ENCODE peak calls at places on chromosomes 7 and 10, in four cellular contexts. E is AG09309, C is AG04450, J is H9. P is an unnamed sample.

GRCh38 chr7:3585826-3586225 is 284.8 kb downstream of the SDK1 start:
- DNase-seq in E (no peak), C (no peak), J (no peak), P (no peak)

GRCh38 chr7:42566981-42567510 is 330.0 kb upstream of the GLI3 start:
- DNase-seq in C (no peak), J (no peak), E (no peak), P (no peak)

GRCh38 chr10:56605043-56605442 is 244.0 kb upstream of the ZWINT start:
- DNase-seq in E (no peak), J (peak; percentile 58), C (no peak), P (no peak)

GRCh38 chr7:135925205-135925604 is 52.0 kb downstream of the MTPN start:
- DNase-seq in C (no peak), E (no peak), J (no peak), P (no peak)

GRCh38 chr7:153835104-153835503 is 217.1 kb upstream of the DPP6 start:
- DNase-seq in E (no peak), J (no peak), C (no peak), P (no peak)

GRCh38 chr7:150803161-150803860 is 2.7 kb downstream of the TMEM176A start:
- DNase-seq in E (no peak), J (no peak), C (no peak), P (no peak)

GRCh38 chr10:95279042-95279820 is 11.6 kb downstream of the PDLIM1 start:
- DNase-seq in C (no peak), E (no peak), J (no peak), P (no peak)

GRCh38 chr7:42691030-42691639 is 220.7 kb downstream of the C7orf25 start:
- DNase-seq in C (no peak), J (peak; percentile 61), E (peak; percentile 7), P (no peak)

GRCh38 chr7:138889982-138890381 is 91.2 kb downstream of the KIAA1549 start:
- DNase-seq in E (no peak), J (no peak), C (no peak), P (no peak)

GRCh38 chr7:132709971-132710567 is 133.8 kb upstream of the PLXNA4 start:
- DNase-seq in J (no peak), E (no peak), C (peak; percentile 4), P (no peak)

GRCh38 chr7:100189061-100189460 is 11.3 kb downstream of the STAG3 start:
- DNase-seq in J (no peak), C (no peak), E (no peak), P (no peak)

GRCh38 chr10:74681917-74682627 is 144.3 kb upstream of the KAT6B start:
- DNase-seq in C (no peak), E (no peak), J (no peak), P (no peak)

GRCh38 chr7:133815677-133816210 is 311.4 kb upstream of the LRGUK start:
- DNase-seq in E (no peak), C (peak; percentile 20), J (no peak), P (no peak)

DNA sequence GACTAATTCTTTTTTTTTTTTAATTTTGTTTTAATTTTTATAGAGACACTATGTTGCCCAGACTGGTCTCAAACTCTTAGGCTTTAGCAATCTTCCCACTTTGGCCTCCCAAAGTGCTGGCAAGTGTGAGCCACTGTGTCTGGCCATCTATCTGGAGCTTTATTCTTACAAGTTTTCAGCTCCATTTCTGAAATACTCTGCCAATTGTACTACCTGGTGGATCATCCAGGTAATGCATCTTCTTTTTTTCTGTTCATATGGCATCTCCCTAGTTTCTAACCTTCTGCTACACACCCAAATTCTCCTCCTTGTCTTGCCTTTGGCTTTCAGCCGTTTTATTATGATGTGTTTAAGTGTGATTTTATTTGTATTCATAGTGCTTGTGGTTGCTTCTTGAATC is 40.2 kb downstream of the ZNF365 start:
- DNase-seq in J (no peak), E (no peak), C (no peak), P (no peak)
- TF ChIP-seq CTCF in J (no peak), E (no peak), C (peak; percentile 20), P (peak; percentile 48)

GRCh38 chr7:122455108-122455507 is 150.6 kb upstream of the FEZF1 start:
- DNase-seq in J (no peak), E (no peak), C (no peak), P (no peak)

GRCh38 chr7:122460936-122461335 is 156.4 kb upstream of the FEZF1 start:
- DNase-seq in C (no peak), E (no peak), J (no peak), P (no peak)

GRCh38 chr7:122453432-122453831 is 148.9 kb upstream of the FEZF1 start:
- DNase-seq in J (no peak), E (no peak), C (no peak), P (no peak)

GRCh38 chr7:122457325-122457724 is 152.8 kb upstream of the FEZF1 start:
- DNase-seq in E (no peak), J (no peak), C (no peak), P (no peak)

GRCh38 chr7:122457969-122458368 is 153.4 kb upstream of the FEZF1 start:
- DNase-seq in C (no peak), E (no peak), J (no peak), P (no peak)
- TF ChIP-seq CTCF in C (no peak), E (no peak), J (peak; percentile 48), P (no peak)

GRCh38 chr10:131657985-131658330 is 242.8 kb upstream of the PPP2R2D start:
- DNase-seq in C (no peak), E (no peak), J (peak; percentile 14), P (peak; percentile 20)
- TF ChIP-seq CTCF in C (no peak), E (no peak), J (no peak), P (no peak)

DNA sequence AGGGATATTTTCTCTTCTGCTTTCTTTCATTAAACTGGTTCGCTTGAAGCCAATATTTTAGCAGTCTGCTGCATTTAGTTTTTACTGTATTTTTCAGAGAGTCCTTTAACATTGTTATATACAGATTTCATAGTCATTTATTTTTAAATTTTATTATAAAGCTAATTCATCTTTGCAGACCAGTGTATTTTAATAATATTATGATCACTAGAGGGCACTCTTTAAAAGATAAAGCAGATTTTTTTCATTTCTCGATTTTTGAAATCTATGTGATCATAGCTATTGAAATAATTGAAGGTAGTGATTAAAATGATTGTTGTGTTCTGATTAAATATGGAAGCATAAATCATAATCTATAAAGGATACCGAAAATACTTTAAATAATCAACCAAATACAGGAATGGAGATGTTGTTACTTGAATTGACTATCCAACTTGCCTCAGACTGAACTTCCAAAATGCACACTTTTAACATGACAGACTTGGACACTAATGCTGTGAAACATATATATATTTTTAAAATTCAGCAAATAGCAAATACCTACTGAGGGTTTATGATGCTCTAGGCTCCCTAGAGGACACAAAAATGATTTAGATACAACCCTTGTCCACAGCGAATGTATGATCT is 35.2 kb downstream of the ST7 start:
- DNase-seq in C (no peak), J (no peak), E (no peak), P (no peak)
- TF ChIP-seq CTCF in C (no peak), J (peak; percentile 53), E (peak; percentile 2), P (peak; percentile 68)

DNA sequence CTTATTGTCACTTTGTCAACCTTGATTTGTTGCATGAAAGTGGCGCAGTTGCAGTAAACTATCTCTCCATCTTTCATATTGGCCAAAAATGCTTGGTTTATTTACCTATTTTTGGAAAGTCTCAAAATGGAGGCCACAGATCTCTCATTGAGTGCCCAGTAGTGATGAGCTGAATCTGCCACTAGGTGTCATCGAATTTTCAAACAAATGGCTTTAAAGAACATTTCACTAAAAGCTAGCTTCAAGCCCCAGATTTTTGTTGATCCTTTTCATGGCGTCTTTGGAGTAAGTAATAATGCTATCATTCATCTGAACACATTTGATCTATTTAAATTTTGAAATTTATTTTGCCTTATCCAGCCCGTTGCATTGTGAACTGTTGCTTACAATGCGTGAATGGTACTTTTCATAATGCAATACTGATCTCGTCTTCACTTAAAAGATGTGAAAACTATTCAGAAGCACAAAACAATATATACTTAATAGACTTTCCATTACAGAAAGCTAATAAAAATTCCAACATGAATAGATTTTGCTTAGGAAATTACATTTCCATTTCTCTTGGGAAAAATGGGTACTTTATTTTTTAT is 236.2 kb downstream of the DNAJB9 start:
- DNase-seq in J (no peak), C (no peak), E (peak; percentile 18), P (no peak)
- TF ChIP-seq CTCF in J (peak; percentile 75), C (no peak), E (peak; percentile 63), P (peak; percentile 75)

GRCh38 chr7:18151419-18151818 is 123.8 kb upstream of the PRPS1L1 start:
- DNase-seq in C (no peak), J (no peak), E (no peak), P (no peak)
- TF ChIP-seq CTCF in C (peak; percentile 23), J (no peak), E (no peak), P (no peak)